ENCODE peak calls at places on chromosome 5, in seven cellular contexts. U is neural progenitor cell, I is SK-N-SH, R is MM.1S, B is GM23338, W is PC-3, J is GM23248. O is an unnamed sample. For H3F3A, the result is how much of the 10 kb centered on the place peaks cover.

GRCh38 chr5:31193591-31194457 is at the start of gene CDH6:
- DNase-seq in U (peak), I (peak), R (no peak), B (peak), W (peak), J (peak), O (no peak)

GRCh38 chr5:135890867-135891266 is 4.8 kb downstream of the IL9 start:
- DNase-seq in U (no peak), I (no peak), R (peak), B (no peak), W (no peak), J (no peak), O (no peak)

GRCh38 chr5:10635257-10635860 is 71.5 kb downstream of the ANKRD33B start:
- DNase-seq in U (no peak), I (no peak), R (no peak), B (no peak), W (peak), J (peak), O (no peak)

GRCh38 chr5:63854076-63854475 is 108.2 kb downstream of the HTR1A start:
- DNase-seq in U (peak), I (no peak), R (no peak), B (peak), W (no peak), J (no peak), O (no peak)

GRCh38 chr5:120614512-120614911 is 150.4 kb downstream of the PRR16 start:
- DNase-seq in U (no peak), I (no peak), R (no peak), B (no peak), W (no peak), J (peak), O (no peak)

GRCh38 chr5:146400206-146400605 is 46.9 kb upstream of the TCERG1 start:
- DNase-seq in U (no peak), I (peak), R (no peak), B (no peak), W (no peak), J (no peak), O (no peak)

GRCh38 chr5:122312670-122312988 is 592 bp downstream of the SNCAIP start:
- DNase-seq in U (peak), I (peak), R (no peak), B (peak), W (no peak), J (peak), O (no peak)

GRCh38 chr5:140145818-140146522 is 20.2 kb downstream of the IGIP start:
- DNase-seq in U (peak), I (peak), R (peak), B (peak), W (peak), J (peak), O (no peak)

GRCh38 chr5:133899506-133899905 is 68.9 kb downstream of the C5orf15 start:
- DNase-seq in U (no peak), I (no peak), R (no peak), B (no peak), W (no peak), J (no peak), O (no peak)

GRCh38 chr5:17276445-17276844 is 59.0 kb downstream of the BASP1 start:
- DNase-seq in U (no peak), I (no peak), R (no peak), B (no peak), W (no peak), J (no peak), O (no peak)
- H3F3A ChIP-seq in U (under half), I (under half), R (under half), B (under half), W (under half), J (under half), O (under half)

GRCh38 chr5:67214713-67215591 is 18.4 kb upstream of the CD180 start:
- DNase-seq in U (no peak), I (no peak), R (no peak), B (no peak), W (no peak), J (no peak), O (no peak)

GRCh38 chr5:67214036-67214435 is 17.4 kb upstream of the CD180 start:
- DNase-seq in U (no peak), I (no peak), R (no peak), B (no peak), W (peak), J (peak), O (no peak)

GRCh38 chr5:67211926-67212325 is 15.3 kb upstream of the CD180 start:
- DNase-seq in U (no peak), I (no peak), R (no peak), B (no peak), W (peak), J (peak), O (peak)

GRCh38 chr5:67221487-67222242 is 25.1 kb upstream of the CD180 start:
- DNase-seq in U (no peak), I (no peak), R (peak), B (no peak), W (no peak), J (no peak), O (no peak)

DNA sequence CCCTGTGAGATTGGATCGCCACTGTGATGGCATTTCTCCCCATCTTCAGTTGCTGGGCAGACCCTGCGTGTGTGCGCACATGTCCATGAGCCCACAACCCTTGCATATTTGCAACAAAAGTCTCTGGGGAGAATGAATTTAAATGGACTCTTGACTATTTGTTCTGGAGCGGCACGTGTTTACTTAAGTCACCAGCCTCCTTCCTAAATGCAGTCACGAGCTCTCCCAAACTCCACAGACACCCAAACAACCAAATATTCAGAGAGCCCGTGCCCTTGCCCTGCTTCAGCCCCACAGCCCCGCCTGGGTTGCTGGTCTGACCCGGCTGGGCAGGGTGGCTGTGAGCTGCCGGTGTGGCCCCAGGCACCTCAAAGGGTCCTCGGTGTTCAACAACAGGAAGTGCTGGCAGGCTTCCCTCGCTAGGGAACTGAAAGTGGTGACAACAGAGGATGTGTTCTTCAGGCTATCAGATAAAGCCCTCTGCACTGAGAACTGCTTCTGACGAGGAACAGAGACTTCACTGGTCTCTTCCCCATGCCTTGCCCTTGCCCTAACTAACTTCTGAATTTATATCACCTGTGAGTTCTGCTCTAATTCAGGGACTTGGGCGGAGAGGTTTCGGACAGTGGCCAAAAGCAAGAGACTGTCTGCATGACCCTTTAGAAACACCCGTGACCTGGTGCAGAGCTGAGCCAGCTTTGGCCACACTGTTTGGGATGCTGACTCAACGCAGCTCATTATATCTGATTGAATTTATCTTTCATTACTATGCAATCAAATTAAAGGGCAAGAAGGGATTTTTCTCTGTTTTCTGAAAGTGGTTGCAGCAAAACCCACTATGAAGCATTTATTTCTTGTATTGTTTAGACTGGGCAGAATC is 19.2 kb upstream of the CD180 start:
- DNase-seq in U (no peak), I (peak), R (peak), B (no peak), W (no peak), J (peak), O (peak)
- H3K4me3 ChIP-seq in U (no peak), I (no peak), R (peak), B (no peak), W (peak), J (no peak), O (no peak)

GRCh38 chr5:100901851-100902341 is 1.2 kb downstream of the ST8SIA4 start:
- DNase-seq in U (peak), I (no peak), R (peak), B (peak), W (peak), J (peak), O (peak)

GRCh38 chr5:100898504-100899346 is 4.4 kb downstream of the ST8SIA4 start:
- DNase-seq in U (no peak), I (no peak), R (no peak), B (no peak), W (no peak), J (no peak), O (no peak)

GRCh38 chr5:100899675-100900074 is 3.4 kb downstream of the ST8SIA4 start:
- DNase-seq in U (no peak), I (no peak), R (no peak), B (no peak), W (no peak), J (no peak), O (no peak)

GRCh38 chr5:100900796-100901731 is 2.0 kb downstream of the ST8SIA4 start:
- DNase-seq in U (peak), I (no peak), R (peak), B (peak), W (peak), J (peak), O (no peak)

DNA sequence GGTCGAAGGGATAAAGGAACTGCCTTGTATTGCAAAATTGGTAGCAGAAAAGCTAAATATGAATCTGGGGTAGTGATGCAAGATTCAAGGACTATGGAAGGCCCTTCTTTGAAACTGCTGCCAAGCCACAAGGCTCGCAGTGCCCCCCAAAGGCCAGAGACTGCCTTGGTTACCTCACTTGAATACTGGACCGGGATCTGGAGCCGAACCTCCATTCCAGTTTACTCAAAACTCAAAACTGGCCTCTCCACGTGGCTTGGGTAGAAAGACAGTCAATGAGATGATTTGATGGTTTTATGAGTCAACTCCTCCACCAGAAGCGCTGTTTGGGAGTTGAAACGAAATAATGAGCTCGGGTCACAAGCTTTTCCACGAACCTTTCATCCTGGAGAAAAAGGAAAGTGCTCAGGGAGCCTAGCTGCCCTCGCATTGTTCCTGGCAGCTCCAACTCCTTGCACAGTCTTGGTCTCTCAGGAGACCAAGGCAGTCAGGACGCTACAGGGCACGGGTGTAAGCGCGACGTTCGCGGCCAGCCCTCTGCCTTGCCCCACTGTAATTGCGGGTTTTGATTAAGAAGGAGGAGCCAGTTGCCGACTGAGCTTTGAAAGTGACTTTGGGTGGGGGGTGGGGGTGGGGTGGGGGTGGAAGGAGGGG is 2.8 kb downstream of the ST8SIA4 start:
- DNase-seq in U (peak), I (no peak), R (peak), B (peak), W (peak), J (peak), O (peak)
- H3F3A ChIP-seq in U (under half), I (under half), R (half or more), B (under half), W (under half), J (under half), O (under half)

DNA sequence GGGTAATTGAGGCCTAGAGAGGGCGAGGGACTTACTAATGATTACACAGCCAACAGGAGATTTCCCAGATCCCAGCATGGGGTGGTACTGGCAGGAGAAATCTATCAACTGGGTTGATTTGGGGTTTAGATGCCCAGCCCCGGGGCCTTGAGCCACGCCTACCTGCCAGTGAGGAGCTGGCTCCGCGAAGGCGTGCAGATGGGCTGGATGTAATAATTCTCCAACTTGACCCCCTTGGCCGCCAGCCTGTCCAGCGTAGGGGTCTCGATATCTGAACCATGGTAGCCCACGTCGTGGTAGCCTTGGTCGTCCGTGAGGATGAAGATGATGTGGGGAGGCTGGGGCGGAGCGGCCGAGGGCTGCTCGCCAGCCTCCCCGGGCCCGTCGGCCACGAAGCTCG is 804 bp downstream of the ARSI start:
- DNase-seq in U (peak), I (no peak), R (no peak), B (peak), W (no peak), J (no peak), O (no peak)
- H3K4me3 ChIP-seq in U (peak), I (no peak), R (peak), B (peak), W (peak), J (peak), O (no peak)

DNA sequence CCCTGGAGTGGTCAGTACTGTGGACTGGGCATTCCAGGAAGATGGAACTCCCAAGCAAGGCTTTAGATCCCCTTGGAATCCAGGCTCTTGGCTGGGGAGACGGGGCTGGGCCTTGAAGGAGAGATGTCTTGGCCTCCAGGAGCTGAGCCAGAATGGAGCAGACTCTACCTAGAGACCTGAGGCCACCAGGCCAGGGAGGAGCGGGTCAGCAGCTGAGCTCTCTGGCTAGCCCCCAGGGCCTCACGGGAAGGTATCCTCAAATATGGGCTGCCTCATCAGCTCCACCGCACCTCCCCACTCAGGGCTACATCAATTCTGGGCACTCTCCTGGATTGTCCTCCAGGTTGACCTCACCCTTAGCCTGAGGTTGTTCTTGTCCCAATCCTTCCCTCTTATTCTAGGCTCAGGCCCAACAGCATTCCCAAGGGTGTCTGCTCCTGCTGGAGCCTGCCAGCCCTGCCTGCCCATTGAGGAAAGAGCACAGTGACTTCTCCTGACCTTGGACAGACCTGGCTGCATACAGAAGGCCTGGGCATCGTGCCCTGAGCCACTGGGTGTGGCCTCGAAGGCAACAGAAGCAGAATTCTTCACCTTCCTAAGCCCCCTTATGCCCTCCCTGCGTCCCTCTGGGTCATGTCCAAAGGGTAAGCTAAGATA is 3.0 kb upstream of the PDLIM4 start:
- DNase-seq in U (no peak), I (no peak), R (no peak), B (no peak), W (no peak), J (no peak), O (no peak)
- H3F3A ChIP-seq in U (under half), I (under half), R (under half), B (under half), W (under half), J (under half), O (under half)